ENCODE peak calls at places on chromosomes 13 and 19, in four cellular contexts. G, Z, X and A are unnamed samples.

GRCh38 chr19:49866933-49867782 is at the start of gene PNKP:
- DNase-seq in X (peak), Z (peak), G (peak), A (peak)

GRCh38 chr13:103130681-103131210 is 64.5 kb upstream of the SLC10A2 start:
- DNase-seq in Z (no peak), G (no peak), X (no peak), A (no peak)

GRCh38 chr13:61880576-61881283 is 465.1 kb upstream of the PCDH20 start:
- DNase-seq in G (peak), Z (peak), X (no peak), A (peak)

GRCh38 chr19:45767410-45767880 is 1.6 kb downstream of the SIX5 start:
- DNase-seq in X (no peak), G (peak), Z (peak), A (no peak)

GRCh38 chr13:76387561-76387960 is 498.6 kb downstream of the KCTD12 start:
- DNase-seq in Z (peak), G (no peak), X (no peak), A (no peak)

GRCh38 chr19:54376610-54377009 is 11.9 kb upstream of the LAIR1 start:
- DNase-seq in G (no peak), Z (no peak), X (no peak), A (no peak)

GRCh38 chr13:46761866-46762265 is 35.1 kb downstream of the ESD start:
- DNase-seq in G (no peak), X (no peak), Z (no peak), A (no peak)

GRCh38 chr19:58181902-58182576 is 822 bp upstream of the ZNF274 start:
- DNase-seq in X (peak), G (peak), Z (peak), A (no peak)

GRCh38 chr19:35095667-35096368 is 19.8 kb upstream of the FXYD3 start:
- DNase-seq in Z (no peak), G (no peak), X (no peak), A (no peak)

GRCh38 chr13:88022826-88023225 is 351.7 kb downstream of the SLITRK5 start:
- DNase-seq in Z (no peak), X (no peak), G (no peak), A (no peak)

GRCh38 chr13:56886398-56886797 is 254.3 kb upstream of the PRR20A start:
- DNase-seq in Z (no peak), G (no peak), X (no peak), A (no peak)

GRCh38 chr19:11699931-11700794 is 38.6 kb downstream of the ZNF823 start:
- DNase-seq in G (peak), Z (peak), X (no peak), A (peak)

GRCh38 chr19:681029-681626 is 4.9 kb downstream of the FSTL3 start:
- DNase-seq in G (peak), Z (no peak), X (no peak), A (peak)

GRCh38 chr19:50233308-50233910 is 30.0 kb downstream of the MYH14 start:
- DNase-seq in Z (no peak), G (no peak), X (no peak), A (no peak)

GRCh38 chr13:40362502-40362901 is 303.9 kb downstream of the FOXO1 start:
- DNase-seq in X (no peak), Z (no peak), G (no peak), A (no peak)

GRCh38 chr19:39428309-39429112 is 7.2 kb downstream of the RPS16 start:
- DNase-seq in G (peak), X (peak), Z (peak), A (no peak)

GRCh38 chr13:36997716-36998427 is 1.3 kb downstream of the ALG5 start:
- DNase-seq in Z (peak), G (no peak), X (no peak), A (no peak)

GRCh38 chr13:66305960-66306617 is 924.0 kb downstream of the PCDH9 start:
- DNase-seq in Z (no peak), G (no peak), X (no peak), A (no peak)

GRCh38 chr19:14775855-14776254 is 2.5 kb downstream of the ADGRE2 start:
- DNase-seq in G (no peak), Z (no peak), X (peak), A (no peak)

GRCh38 chr13:48319458-48320395 is 16.2 kb downstream of the RB1 start:
- DNase-seq in X (no peak), Z (no peak), G (no peak), A (no peak)

GRCh38 chr19:5114713-5115112 is 145.8 kb downstream of the KDM4B start:
- DNase-seq in Z (no peak), G (no peak), X (no peak), A (no peak)

GRCh38 chr13:48858523-48858922 is 117.2 kb upstream of the FNDC3A start:
- DNase-seq in G (no peak), Z (no peak), X (no peak), A (peak)

GRCh38 chr13:85828094-85828684 is 29.0 kb upstream of the SLITRK6 start:
- DNase-seq in Z (peak), G (peak), X (no peak), A (peak)

GRCh38 chr19:42199440-42200115 is 17.9 kb downstream of the DEDD2 start:
- DNase-seq in X (no peak), G (no peak), Z (no peak), A (no peak)

GRCh38 chr19:38915329-38916321 is 3.6 kb upstream of the CCER2 start:
- DNase-seq in X (no peak), G (no peak), Z (no peak), A (peak)

GRCh38 chr19:38049105-38049649 is 142.2 kb downstream of the SIPA1L3 start:
- DNase-seq in G (no peak), Z (no peak), X (no peak), A (no peak)

GRCh38 chr13:77061362-77061761 is 34.4 kb upstream of the FBXL3 start:
- DNase-seq in G (no peak), Z (no peak), X (no peak), A (no peak)

GRCh38 chr13:91960947-91961346 is 562.5 kb downstream of the GPC5 start:
- DNase-seq in X (no peak), Z (no peak), G (no peak), A (no peak)

GRCh38 chr13:20378721-20379120 is 146.6 kb upstream of the GJB6 start:
- DNase-seq in Z (no peak), G (no peak), X (no peak), A (no peak)

GRCh38 chr13:49561064-49561410 is 24.3 kb downstream of the RCBTB1 start:
- DNase-seq in X (no peak), G (no peak), Z (no peak), A (peak)

GRCh38 chr13:43369319-43369718 is 345.9 kb downstream of the DNAJC15 start:
- DNase-seq in X (no peak), G (no peak), Z (no peak), A (no peak)

GRCh38 chr13:43365042-43365344 is 341.6 kb downstream of the DNAJC15 start:
- DNase-seq in G (no peak), Z (no peak), X (no peak), A (no peak)

GRCh38 chr13:43364210-43365041 is 341.0 kb downstream of the DNAJC15 start:
- DNase-seq in Z (no peak), X (no peak), G (peak), A (no peak)

GRCh38 chr13:43363156-43363918 is 340.0 kb downstream of the DNAJC15 start:
- DNase-seq in Z (peak), X (no peak), G (no peak), A (no peak)

DNA sequence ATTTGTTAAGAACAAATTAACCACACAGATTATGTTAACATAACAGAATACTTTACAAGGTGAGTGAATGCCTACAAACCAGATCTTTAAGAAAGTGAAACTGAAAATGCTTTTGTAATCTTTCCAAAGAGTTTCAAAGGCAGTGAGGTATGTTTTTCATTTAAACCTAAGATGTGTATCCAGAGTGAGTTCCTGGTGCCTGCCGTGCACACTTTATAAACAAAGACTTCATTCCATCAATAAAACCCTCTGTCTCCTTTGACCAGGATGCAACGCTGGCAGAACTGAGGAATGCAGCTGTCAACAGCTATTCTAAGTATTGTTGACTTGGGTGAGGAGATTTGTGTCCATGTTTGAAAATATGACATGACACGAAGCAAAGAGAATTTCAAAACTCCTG is 344.6 kb downstream of the DNAJC15 start:
- DNase-seq in X (no peak), Z (peak), G (no peak), A (no peak)
- H3K9ac ChIP-seq in X (no peak), Z (no peak), G (no peak), A (no peak)

GRCh38 chr19:6976197-6976596 is 45.0 kb downstream of the MBD3L2B start:
- DNase-seq in Z (no peak), G (no peak), X (no peak), A (no peak)
- H3K9ac ChIP-seq in Z (no peak), G (no peak), X (no peak), A (no peak)

GRCh38 chr19:2129022-2129421 is 22.3 kb downstream of the AP3D1 start:
- DNase-seq in Z (no peak), X (no peak), G (no peak), A (no peak)
- H3K9ac ChIP-seq in Z (no peak), X (no peak), G (no peak), A (no peak)

DNA sequence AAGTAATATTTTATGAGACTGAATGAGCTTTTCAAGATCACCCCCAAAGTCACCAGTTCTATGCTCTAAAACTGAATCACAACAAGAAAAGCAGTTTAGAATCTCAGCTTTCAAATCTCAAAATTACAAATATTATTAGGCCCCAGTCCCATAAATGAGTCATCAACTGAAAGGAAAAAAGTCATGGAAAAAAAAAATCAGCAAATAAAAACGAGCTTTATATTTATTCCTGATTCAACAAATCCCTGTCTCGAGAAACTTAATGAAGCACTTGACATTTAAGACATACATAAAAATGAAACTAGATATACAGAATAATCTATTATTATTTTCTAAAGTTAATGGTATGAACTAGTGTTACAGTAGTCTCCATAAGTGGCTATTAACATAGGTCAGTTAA is 203.0 kb downstream of the DIAPH3 start:
- DNase-seq in Z (no peak), G (no peak), X (no peak), A (no peak)
- H3K9ac ChIP-seq in Z (no peak), G (no peak), X (no peak), A (no peak)

GRCh38 chr19:51807925-51808324 is 13.0 kb downstream of the FPR3 start:
- DNase-seq in Z (no peak), X (no peak), G (no peak), A (no peak)
- H3K9ac ChIP-seq in Z (peak), X (no peak), G (no peak), A (peak)

DNA sequence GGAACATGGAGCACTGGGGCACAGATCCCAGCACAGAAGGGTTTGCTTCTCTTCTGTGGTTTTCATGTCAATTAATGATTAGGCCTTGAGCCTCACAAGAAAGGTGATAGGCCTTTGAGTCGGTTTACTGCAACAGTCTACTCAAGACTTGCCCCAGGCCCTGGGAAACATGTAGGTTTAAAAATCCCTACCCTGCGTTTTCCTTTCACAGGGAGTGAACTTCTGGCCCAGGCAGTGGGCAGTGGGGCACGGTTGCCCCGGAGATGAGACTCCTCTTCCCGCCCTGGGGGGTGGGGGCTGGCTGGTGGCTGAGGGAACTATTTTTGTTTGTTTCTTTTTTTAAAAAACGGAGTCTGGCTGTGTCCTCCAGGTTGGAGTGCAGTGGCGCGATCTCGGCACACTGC is 597 bp upstream of the SPATA13 start:
- DNase-seq in G (peak), X (peak), Z (no peak), A (peak)
- H3K9ac ChIP-seq in G (no peak), X (no peak), Z (peak), A (peak)

GRCh38 chr19:3606174-3606689 is 443 bp downstream of the TBXA2R start:
- DNase-seq in Z (peak), X (peak), G (peak), A (peak)

GRCh38 chr19:3604987-3605343 is 1.7 kb downstream of the TBXA2R start:
- DNase-seq in Z (no peak), X (no peak), G (no peak), A (no peak)

GRCh38 chr19:3604227-3604986 is 2.3 kb downstream of the TBXA2R start:
- DNase-seq in G (no peak), X (no peak), Z (no peak), A (no peak)

GRCh38 chr19:3605770-3606169 is 905 bp downstream of the TBXA2R start:
- DNase-seq in G (no peak), Z (no peak), X (no peak), A (no peak)

GRCh38 chr19:3605361-3605760 is 1.3 kb downstream of the TBXA2R start:
- DNase-seq in Z (no peak), G (no peak), X (no peak), A (no peak)
- H3K9ac ChIP-seq in Z (no peak), G (no peak), X (no peak), A (no peak)

GRCh38 chr19:13207237-13208130 is 57.3 kb downstream of the IER2 start:
- DNase-seq in Z (no peak), X (peak), G (peak), A (no peak)
- H3K9ac ChIP-seq in Z (peak), X (no peak), G (no peak), A (no peak)

GRCh38 chr13:39279077-39279476 is 240.8 kb downstream of the NHLRC3 start:
- DNase-seq in X (no peak), G (no peak), Z (no peak), A (no peak)

GRCh38 chr13:39269411-39269810 is 231.2 kb downstream of the NHLRC3 start:
- DNase-seq in Z (peak), X (no peak), G (no peak), A (no peak)

GRCh38 chr13:39274926-39275325 is 236.7 kb downstream of the NHLRC3 start:
- DNase-seq in Z (no peak), X (no peak), G (no peak), A (no peak)

GRCh38 chr13:39269004-39269403 is 230.7 kb downstream of the NHLRC3 start:
- DNase-seq in X (no peak), Z (no peak), G (no peak), A (no peak)

GRCh38 chr13:39273953-39274352 is 235.7 kb downstream of the NHLRC3 start:
- DNase-seq in G (peak), X (no peak), Z (peak), A (no peak)
- H3K9ac ChIP-seq in G (no peak), X (no peak), Z (no peak), A (no peak)

GRCh38 chr13:80204642-80205041 is 136.3 kb downstream of the SPRY2 start:
- DNase-seq in G (no peak), X (no peak), Z (no peak), A (no peak)
- H3K9ac ChIP-seq in G (no peak), X (no peak), Z (no peak), A (no peak)